ENCODE peak calls at places on chromosome 13, in eight cellular contexts. B, K, I, W, U, D, X and A are unnamed samples.

GRCh38 chr13:30679483-30680330 is 55.6 kb upstream of the ALOX5AP start:
- DNase-seq in B (peak; percentile 41), K (peak; percentile 21), I (peak; percentile 57), W (no peak), U (peak; percentile 81), D (peak; percentile 51), X (no peak), A (peak; percentile 52)

GRCh38 chr13:75633285-75633684 is 2.8 kb upstream of the LMO7 start:
- DNase-seq in B (peak; percentile 97), K (no peak), I (peak; percentile 92), W (no peak), U (no peak), D (peak; percentile 93), X (no peak), A (peak; percentile 85)

GRCh38 chr13:98741741-98742435 is 10.6 kb downstream of the SLC15A1 start:
- DNase-seq in B (no peak), K (peak; percentile 23), I (peak; percentile 36), W (no peak), U (peak; percentile 33), D (peak; percentile 11), X (no peak), A (no peak)

GRCh38 chr13:67228909-67229308 is 1.2 kb downstream of the PCDH9 start:
- DNase-seq in B (peak; percentile 32), K (no peak), I (peak; percentile 5), W (no peak), U (no peak), D (peak; percentile 31), X (no peak), A (peak; percentile 47)

GRCh38 chr13:43126420-43126819 is 103.0 kb downstream of the DNAJC15 start:
- DNase-seq in B (no peak), K (no peak), I (no peak), W (no peak), U (no peak), D (no peak), X (no peak), A (no peak)

GRCh38 chr13:46315491-46316075 is 71.5 kb downstream of the RUBCNL start:
- DNase-seq in B (no peak), K (no peak), I (no peak), W (no peak), U (no peak), D (no peak), X (no peak), A (no peak)

GRCh38 chr13:93466502-93467036 is 240.0 kb downstream of the GPC6 start:
- DNase-seq in B (peak; percentile 5), K (no peak), I (no peak), W (no peak), U (no peak), D (no peak), X (no peak), A (peak; percentile 33)

GRCh38 chr13:65497265-65497664 is 1732.9 kb downstream of the PCDH9 start:
- DNase-seq in B (peak; percentile 68), K (no peak), I (no peak), W (no peak), U (no peak), D (no peak), X (no peak), A (peak; percentile 48)

GRCh38 chr13:50410921-50411712 is 395.9 kb downstream of the KCNRG start:
- DNase-seq in B (peak; percentile 86), K (no peak), I (peak; percentile 92), W (no peak), U (no peak), D (peak; percentile 85), X (peak; percentile 76), A (peak; percentile 84)